ENCODE peak calls at places on chromosomes 5 and 9, in five cellular contexts. U is pancreas; J is effector memory CD4-positive, alpha-beta T cell; R is IMR-90; Z is heart right ventricle. B is an unnamed sample.

GRCh38 chr5:139272471-139273321 is 20.8 kb upstream of the MATR3 start:
- DNase-seq in U (no peak), J (no peak), R (peak; percentile 62), Z (no peak), B (no peak)

GRCh38 chr9:137045294-137046093 is 483 bp downstream of the NPDC1 start:
- DNase-seq in U (no peak), J (no peak), R (peak; percentile 38), Z (peak; percentile 55), B (no peak)

GRCh38 chr5:96687812-96688453 is 25.8 kb downstream of the CAST start:
- DNase-seq in U (no peak), J (no peak), R (peak; percentile 76), Z (no peak), B (no peak)

GRCh38 chr5:2659071-2659470 is 92.4 kb downstream of the IRX2 start:
- DNase-seq in U (no peak), J (no peak), R (no peak), Z (no peak), B (no peak)

GRCh38 chr9:70438341-70438924 is 24.0 kb upstream of the KLF9 start:
- DNase-seq in U (no peak), J (no peak), R (peak; percentile 73), Z (peak; percentile 34), B (peak; percentile 89)

GRCh38 chr5:180852510-180852909 is 8.6 kb downstream of the ZFP62 start:
- DNase-seq in U (no peak), J (no peak), R (peak; percentile 31), Z (no peak), B (no peak)

GRCh38 chr9:98503867-98504800 is 204.6 kb downstream of the GABBR2 start:
- DNase-seq in U (no peak), J (no peak), R (no peak), Z (no peak), B (no peak)

GRCh38 chr9:129100383-129101169 is 10.0 kb downstream of the CRAT start:
- DNase-seq in U (no peak), J (no peak), R (no peak), Z (no peak), B (no peak)

GRCh38 chr5:109866051-109866450 is 176.3 kb downstream of the MAN2A1 start:
- DNase-seq in U (no peak), J (no peak), R (peak; percentile 79), Z (no peak), B (no peak)

GRCh38 chr9:124735121-124735520 is 36.0 kb downstream of the NR6A1 start:
- DNase-seq in U (no peak), J (no peak), R (peak; percentile 53), Z (no peak), B (no peak)

GRCh38 chr9:134407123-134407779 is 81.0 kb downstream of the RXRA start:
- DNase-seq in U (peak; percentile 87), J (peak; percentile 55), R (peak; percentile 90), Z (peak; percentile 93), B (peak; percentile 91)

GRCh38 chr9:72315510-72316287 is 49.3 kb downstream of the ZFAND5 start:
- DNase-seq in U (peak; percentile 27), J (no peak), R (peak; percentile 16), Z (no peak), B (no peak)

GRCh38 chr5:146620663-146621051 is 104.7 kb upstream of the GPR151 start:
- DNase-seq in U (no peak), J (no peak), R (no peak), Z (no peak), B (no peak)

GRCh38 chr9:119968837-119969707 is 599.8 kb upstream of the BRINP1 start:
- DNase-seq in U (peak; percentile 69), J (no peak), R (peak; percentile 61), Z (peak; percentile 73), B (peak; percentile 80)

GRCh38 chr9:126471084-126471611 is 142.6 kb upstream of the LMX1B start:
- DNase-seq in U (no peak), J (peak; percentile 68), R (peak; percentile 52), Z (peak; percentile 55), B (peak; percentile 77)

GRCh38 chr5:143302344-143302743 is 101.1 kb downstream of the NR3C1 start:
- DNase-seq in U (no peak), J (no peak), R (no peak), Z (no peak), B (no peak)

GRCh38 chr5:124519396-124519795 is 227.0 kb downstream of the ZNF608 start:
- DNase-seq in U (no peak), J (no peak), R (peak; percentile 86), Z (no peak), B (no peak)

GRCh38 chr5:4048398-4048797 is 452.8 kb downstream of the IRX1 start:
- DNase-seq in U (no peak), J (no peak), R (no peak), Z (no peak), B (no peak)

GRCh38 chr9:130785053-130785452 is 50.0 kb upstream of the ABL1 start:
- DNase-seq in U (no peak), J (no peak), R (no peak), Z (no peak), B (no peak)

GRCh38 chr9:94927762-94928158 is 201.3 kb downstream of the AOPEP start:
- DNase-seq in U (no peak), J (no peak), R (no peak), Z (no peak), B (no peak)

GRCh38 chr5:84425365-84425764 is 40.7 kb upstream of the EDIL3 start:
- DNase-seq in U (no peak), J (no peak), R (no peak), Z (no peak), B (no peak)

GRCh38 chr9:95920024-95920423 is 44.5 kb downstream of the ERCC6L2 start:
- DNase-seq in U (no peak), J (no peak), R (no peak), Z (no peak), B (no peak)

GRCh38 chr9:72981433-72981832 is 28.6 kb upstream of the ALDH1A1 start:
- DNase-seq in U (no peak), J (no peak), R (no peak), Z (no peak), B (no peak)

GRCh38 chr5:119483155-119483554 is 30.9 kb downstream of the HSD17B4 start:
- DNase-seq in U (no peak), J (no peak), R (no peak), Z (no peak), B (no peak)

GRCh38 chr9:93129286-93129685 is 4.8 kb downstream of the NINJ1 start:
- DNase-seq in U (no peak), J (no peak), R (no peak), Z (no peak), B (no peak)

GRCh38 chr5:123705741-123706140 is 193.8 kb downstream of the CSNK1G3 start:
- DNase-seq in U (no peak), J (no peak), R (peak; percentile 66), Z (no peak), B (no peak)

GRCh38 chr9:135077497-135078200 is 9.8 kb upstream of the OLFM1 start:
- DNase-seq in U (no peak), J (no peak), R (no peak), Z (no peak), B (no peak)

GRCh38 chr9:120911295-120911843 is 15.2 kb downstream of the TRAF1 start:
- DNase-seq in U (no peak), J (no peak), R (no peak), Z (no peak), B (no peak)

GRCh38 chr9:129482521-129483466 is 138.1 kb downstream of the C9orf50 start:
- DNase-seq in U (peak; percentile 88), J (no peak), R (peak; percentile 84), Z (peak; percentile 84), B (peak; percentile 90)

GRCh38 chr5:81195334-81195929 is 37.7 kb upstream of the CKMT2 start:
- DNase-seq in U (no peak), J (no peak), R (no peak), Z (no peak), B (no peak)

GRCh38 chr5:35852084-35852734 is 4.5 kb upstream of the IL7R start:
- DNase-seq in U (no peak), J (peak; percentile 25), R (peak; percentile 43), Z (no peak), B (no peak)

GRCh38 chr9:100292414-100292813 is 60.3 kb downstream of the TEX10 start:
- DNase-seq in U (no peak), J (no peak), R (no peak), Z (no peak), B (no peak)

GRCh38 chr9:38371495-38371894 is 21.0 kb upstream of the ALDH1B1 start:
- DNase-seq in U (peak; percentile 54), J (no peak), R (peak; percentile 27), Z (no peak), B (no peak)

GRCh38 chr5:140381972-140382371 is 19.7 kb upstream of the ANKHD1 start:
- DNase-seq in U (no peak), J (no peak), R (no peak), Z (no peak), B (peak; percentile 2)

GRCh38 chr5:179833709-179834070 is 13.0 kb downstream of the SQSTM1 start:
- DNase-seq in U (no peak), J (no peak), R (no peak), Z (no peak), B (no peak)
- H3K27ac ChIP-seq in U (no peak overlapping the region), J (no peak overlapping the region), R (no peak overlapping the region), Z (no peak overlapping the region), B (no peak overlapping the region)

GRCh38 chr5:151219789-151220188 is 4.1 kb downstream of the CCDC69 start:
- DNase-seq in U (no peak), J (no peak), R (no peak), Z (no peak), B (no peak)
- H3K4me3 ChIP-seq in U (no peak overlapping the region), J (no peak overlapping the region), R (no peak overlapping the region), Z (no peak overlapping the region), B (no peak overlapping the region)

DNA sequence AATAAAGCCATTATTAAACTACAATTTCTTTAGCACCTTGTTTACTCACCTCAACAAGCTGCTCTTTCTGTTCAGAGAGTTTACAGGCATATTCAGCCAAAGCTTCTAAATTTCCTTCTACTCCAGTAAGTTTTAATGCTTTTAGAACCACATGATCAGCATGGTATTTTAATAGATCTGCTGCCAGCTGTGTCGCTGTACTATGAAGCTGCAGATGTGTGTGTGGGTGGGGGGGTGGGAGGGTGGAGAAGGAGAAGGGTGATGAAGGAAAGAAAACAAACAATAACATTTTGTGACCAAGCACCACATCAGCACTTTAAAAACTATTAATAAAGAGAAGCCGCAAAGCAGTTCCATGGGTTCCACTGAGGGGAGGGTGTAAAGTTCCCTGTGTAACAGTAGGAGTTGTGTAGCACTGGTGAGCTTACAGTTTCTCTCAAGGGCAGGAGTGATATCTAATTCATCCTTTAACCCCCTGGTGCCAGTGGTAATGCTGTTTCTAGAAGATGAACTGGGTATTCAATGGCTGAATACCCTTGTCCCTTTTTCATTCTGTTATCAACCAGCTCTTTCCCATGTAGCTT is 38.5 kb downstream of the ABITRAM start:
- DNase-seq in U (no peak), J (no peak), R (peak; percentile 31), Z (no peak), B (no peak)
- H3K27ac ChIP-seq in U (no peak overlapping the region), J (no peak overlapping the region), R (no peak overlapping the region), Z (peak overlapping the region; percentile 45), B (peak overlapping the region; percentile 57)

GRCh38 chr9:90647843-90648242 is 5.2 kb upstream of the DIRAS2 start:
- DNase-seq in U (no peak), J (no peak), R (no peak), Z (no peak), B (no peak)

GRCh38 chr9:90645721-90646120 is 3.1 kb upstream of the DIRAS2 start:
- DNase-seq in U (no peak), J (no peak), R (no peak), Z (no peak), B (no peak)

DNA sequence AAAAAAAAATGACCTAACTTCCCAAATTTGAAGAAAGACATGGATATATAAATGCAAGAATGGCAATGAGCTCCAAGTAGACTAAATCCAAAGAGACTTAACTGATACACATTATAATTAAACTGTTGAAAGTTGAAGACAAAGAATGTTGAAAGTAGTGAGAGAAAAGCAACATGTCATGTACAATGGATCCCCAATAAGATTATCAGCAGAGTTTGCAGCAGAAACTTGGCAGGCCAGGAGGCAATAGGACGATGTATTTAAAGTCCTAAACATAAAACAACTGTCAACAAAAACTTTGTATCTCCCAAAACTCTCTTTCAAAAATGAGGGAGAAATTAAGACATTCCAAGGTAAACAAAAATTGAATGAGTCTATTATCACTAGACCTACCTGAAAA is 8.6 kb upstream of the DIRAS2 start:
- DNase-seq in U (no peak), J (no peak), R (no peak), Z (no peak), B (no peak)
- H3K4me3 ChIP-seq in U (no peak overlapping the region), J (no peak overlapping the region), R (no peak overlapping the region), Z (no peak overlapping the region), B (no peak overlapping the region)